ENCODE peak calls at places on chromosome 15, in eight cellular contexts. G is A549, J is posterior cingulate gyrus, V is ACHN, O is adrenal gland, Q is endothelial cell, H is NCI-H2171, K is WTC11. A is an unnamed sample.

GRCh38 chr15:101038327-101039003 is 119.3 kb downstream of the LRRK1 start:
- DNase-seq in G (no peak), J (peak; percentile 42), V (no peak), O (no peak), Q (no peak), H (no peak), K (no peak), A (no peak)

GRCh38 chr15:52677593-52677992 is 1.6 kb downstream of the ATOSA start:
- DNase-seq in G (peak; percentile 4), J (no peak), V (peak; percentile 26), O (no peak), Q (no peak), H (no peak), K (no peak), A (no peak)

GRCh38 chr15:69060041-69060481 is 45.6 kb downstream of the NOX5 start:
- DNase-seq in G (no peak), J (peak; percentile 62), V (no peak), O (peak; percentile 77), Q (no peak), H (no peak), K (no peak), A (peak; percentile 6)

GRCh38 chr15:52040167-52040900 is 21.3 kb downstream of the MAPK6 start:
- DNase-seq in G (no peak), J (no peak), V (no peak), O (no peak), Q (no peak), H (no peak), K (no peak), A (peak; percentile 71)

GRCh38 chr15:76057332-76058000 is 2.3 kb upstream of the TMEM266 start:
- DNase-seq in G (peak; percentile 53), J (no peak), V (peak; percentile 20), O (peak; percentile 55), Q (peak; percentile 40), H (peak; percentile 50), K (peak; percentile 26), A (peak; percentile 18)

GRCh38 chr15:34514251-34514760 is 69.1 kb downstream of the GOLGA8B start:
- DNase-seq in G (peak; percentile 21), J (no peak), V (peak; percentile 20), O (peak; percentile 57), Q (peak; percentile 26), H (no peak), K (peak; percentile 26), A (peak; percentile 69)

GRCh38 chr15:87961851-87962816 is 294.4 kb downstream of the NTRK3 start:
- DNase-seq in G (no peak), J (no peak), V (no peak), O (no peak), Q (peak; percentile 39), H (no peak), K (no peak), A (no peak)

GRCh38 chr15:73930790-73931281 is 4.6 kb downstream of the LOXL1 start:
- DNase-seq in G (no peak), J (no peak), V (no peak), O (no peak), Q (no peak), H (no peak), K (no peak), A (no peak)

GRCh38 chr15:68201153-68201878 is 3.8 kb downstream of the CALML4 start:
- DNase-seq in G (no peak), J (no peak), V (no peak), O (peak; percentile 51), Q (no peak), H (no peak), K (no peak), A (no peak)

GRCh38 chr15:78394981-78395619 is 42.9 kb upstream of the IREB2 start:
- DNase-seq in G (no peak), J (no peak), V (no peak), O (no peak), Q (no peak), H (peak; percentile 68), K (peak; percentile 52), A (no peak)

GRCh38 chr15:91077029-91077428 is 23.0 kb upstream of the SV2B start:
- DNase-seq in G (no peak), J (no peak), V (no peak), O (no peak), Q (no peak), H (no peak), K (no peak), A (no peak)

GRCh38 chr15:68821898-68822380 is 1.2 kb upstream of the ANP32A start:
- DNase-seq in G (peak; percentile 31), J (no peak), V (peak; percentile 42), O (no peak), Q (no peak), H (no peak), K (no peak), A (peak; percentile 14)

GRCh38 chr15:68603951-68604350 is 25.2 kb downstream of the CORO2B start:
- DNase-seq in G (no peak), J (no peak), V (no peak), O (no peak), Q (no peak), H (no peak), K (no peak), A (no peak)

GRCh38 chr15:77753238-77753873 is 120.6 kb upstream of the LINGO1 start:
- DNase-seq in G (peak; percentile 18), J (no peak), V (peak; percentile 37), O (no peak), Q (peak; percentile 78), H (no peak), K (peak; percentile 80), A (no peak)

GRCh38 chr15:78082743-78083110 is 5.2 kb upstream of the TBC1D2B start:
- DNase-seq in G (no peak), J (peak; percentile 45), V (no peak), O (no peak), Q (no peak), H (no peak), K (no peak), A (no peak)

GRCh38 chr15:27694506-27695077 is 404.5 kb downstream of the OCA2 start:
- DNase-seq in G (no peak), J (no peak), V (no peak), O (no peak), Q (no peak), H (no peak), K (no peak), A (no peak)

GRCh38 chr15:72796210-72796514 is 12.6 kb upstream of the ADPGK start:
- DNase-seq in G (no peak), J (no peak), V (no peak), O (no peak), Q (no peak), H (no peak), K (no peak), A (no peak)

GRCh38 chr15:67018451-67018850 is 47.0 kb upstream of the SMAD3 start:
- DNase-seq in G (no peak), J (no peak), V (no peak), O (no peak), Q (no peak), H (no peak), K (no peak), A (no peak)

GRCh38 chr15:29802411-29802810 is 19.9 kb downstream of the TJP1 start:
- DNase-seq in G (no peak), J (no peak), V (no peak), O (no peak), Q (no peak), H (no peak), K (no peak), A (no peak)

GRCh38 chr15:69531302-69532027 is 78.8 kb downstream of the RPLP1 start:
- DNase-seq in G (no peak), J (peak; percentile 87), V (no peak), O (no peak), Q (no peak), H (no peak), K (no peak), A (no peak)

GRCh38 chr15:76168237-76168984 is 108.6 kb downstream of the TMEM266 start:
- DNase-seq in G (no peak), J (no peak), V (no peak), O (no peak), Q (no peak), H (peak; percentile 65), K (no peak), A (no peak)

GRCh38 chr15:22735781-22736180 is 50.7 kb upstream of the NIPA1 start:
- DNase-seq in G (no peak), J (no peak), V (no peak), O (no peak), Q (no peak), H (no peak), K (no peak), A (no peak)

GRCh38 chr15:72585659-72586058 is 68.8 kb upstream of the GOLGA6B start:
- DNase-seq in G (peak; percentile 54), J (no peak), V (peak; percentile 30), O (no peak), Q (no peak), H (no peak), K (no peak), A (no peak)

GRCh38 chr15:65101418-65101890 is 13.5 kb downstream of the UBAP1L start:
- DNase-seq in G (peak; percentile 65), J (peak; percentile 84), V (peak; percentile 42), O (peak; percentile 86), Q (peak; percentile 88), H (no peak), K (peak; percentile 93), A (peak; percentile 81)

GRCh38 chr15:93428135-93428534 is 339.1 kb upstream of the RGMA start:
- DNase-seq in G (no peak), J (no peak), V (no peak), O (no peak), Q (no peak), H (no peak), K (no peak), A (no peak)

GRCh38 chr15:92268900-92269299 is 124.8 kb upstream of the ST8SIA2 start:
- DNase-seq in G (no peak), J (no peak), V (no peak), O (no peak), Q (no peak), H (peak; percentile 90), K (peak; percentile 44), A (no peak)

GRCh38 chr15:58309993-58310928 is 121.5 kb upstream of the LIPC start:
- DNase-seq in G (no peak), J (peak; percentile 59), V (no peak), O (peak; percentile 89), Q (no peak), H (no peak), K (no peak), A (peak; percentile 71)

GRCh38 chr15:40323953-40324937 is 753 bp downstream of the INAFM2 start:
- DNase-seq in G (no peak), J (no peak), V (no peak), O (no peak), Q (no peak), H (no peak), K (peak; percentile 46), A (no peak)